ENCODE peak calls at places on chromosomes 4 and X, in six cellular contexts. Q is GM13976, A is transverse colon, Y is Panc1, Z is A549, R is fibroblast of lung. H is an unnamed sample.

GRCh38 chr4:155522201-155522600 is 144.4 kb upstream of the GUCY1A1 start:
- DNase-seq in Q (no peak), A (no peak), Y (no peak), Z (no peak), R (peak), H (no peak)

GRCh38 chrX:153968754-153969124 is 2.9 kb downstream of the HCFC1 start:
- DNase-seq in Q (no peak), A (peak), Y (no peak), Z (no peak), R (no peak), H (no peak)

GRCh38 chrX:15496809-15497208 is 3.7 kb upstream of the PIR start:
- DNase-seq in Q (no peak), A (no peak), Y (no peak), Z (no peak), R (no peak), H (no peak)

GRCh38 chr4:78197947-78198346 is 140.8 kb downstream of the FRAS1 start:
- DNase-seq in Q (no peak), A (no peak), Y (no peak), Z (no peak), R (no peak), H (no peak)

GRCh38 chr4:146235654-146236570 is 21.6 kb downstream of the REELD1 start:
- DNase-seq in Q (no peak), A (no peak), Y (no peak), Z (no peak), R (no peak), H (no peak)

GRCh38 chrX:131895002-131895401 is 128.1 kb upstream of the STK26 start:
- DNase-seq in Q (no peak), A (no peak), Y (no peak), Z (no peak), R (peak), H (no peak)

GRCh38 chr4:86181585-86181984 is 178.3 kb downstream of the MAPK10 start:
- DNase-seq in Q (no peak), A (no peak), Y (no peak), Z (peak), R (no peak), H (no peak)

GRCh38 chr4:58611012-58611411 is 1500.8 kb upstream of the IGFBP7 start:
- DNase-seq in Q (no peak), A (no peak), Y (no peak), Z (no peak), R (no peak), H (no peak)

GRCh38 chr4:24922416-24922815 is 9.6 kb upstream of the CCDC149 start:
- DNase-seq in Q (no peak), A (no peak), Y (no peak), Z (no peak), R (no peak), H (no peak)

GRCh38 chr4:832108-832507 is 6.2 kb upstream of the CPLX1 start:
- DNase-seq in Q (no peak), A (no peak), Y (no peak), Z (no peak), R (no peak), H (no peak)

GRCh38 chrX:135688137-135688536 is 25.3 kb upstream of the CT45A1 start:
- DNase-seq in Q (no peak), A (no peak), Y (no peak), Z (peak), R (no peak), H (no peak)

DNA sequence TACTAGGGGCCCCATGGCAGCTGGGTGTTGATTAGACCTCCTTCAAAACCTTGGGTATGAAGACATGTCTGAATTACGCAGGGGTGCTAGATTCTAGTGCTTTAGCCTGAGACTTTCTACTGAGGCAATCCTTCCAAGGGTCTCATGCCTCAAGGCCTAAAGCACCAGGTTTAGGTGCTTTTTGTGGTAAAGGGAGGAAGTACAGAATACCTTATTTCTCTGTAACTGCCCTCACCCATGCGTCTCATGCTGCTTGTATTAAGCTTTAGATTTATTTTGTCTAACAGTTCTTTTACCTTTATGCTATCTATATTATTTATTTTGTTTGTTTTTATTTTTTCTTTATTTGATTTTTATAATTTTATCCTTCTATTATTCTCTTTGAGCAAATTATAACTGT is 190.2 kb upstream of the GK2 start:
- DNase-seq in Q (no peak), A (no peak), Y (no peak), Z (no peak), R (no peak), H (no peak)
- TF ChIP-seq CTCF in Q (no peak), A (no peak), Y (no peak), Z (no peak), R (no peak), H (no peak)

GRCh38 chr4:170872794-170873193 is 783.0 kb upstream of the AADAT start:
- DNase-seq in Q (no peak), A (no peak), Y (no peak), Z (no peak), R (no peak), H (no peak)

GRCh38 chr4:170875868-170876267 is 786.1 kb upstream of the AADAT start:
- DNase-seq in Q (no peak), A (no peak), Y (no peak), Z (peak), R (no peak), H (no peak)
- TF ChIP-seq CTCF in Q (no peak), A (no peak), Y (no peak), Z (no peak), R (no peak), H (peak)

DNA sequence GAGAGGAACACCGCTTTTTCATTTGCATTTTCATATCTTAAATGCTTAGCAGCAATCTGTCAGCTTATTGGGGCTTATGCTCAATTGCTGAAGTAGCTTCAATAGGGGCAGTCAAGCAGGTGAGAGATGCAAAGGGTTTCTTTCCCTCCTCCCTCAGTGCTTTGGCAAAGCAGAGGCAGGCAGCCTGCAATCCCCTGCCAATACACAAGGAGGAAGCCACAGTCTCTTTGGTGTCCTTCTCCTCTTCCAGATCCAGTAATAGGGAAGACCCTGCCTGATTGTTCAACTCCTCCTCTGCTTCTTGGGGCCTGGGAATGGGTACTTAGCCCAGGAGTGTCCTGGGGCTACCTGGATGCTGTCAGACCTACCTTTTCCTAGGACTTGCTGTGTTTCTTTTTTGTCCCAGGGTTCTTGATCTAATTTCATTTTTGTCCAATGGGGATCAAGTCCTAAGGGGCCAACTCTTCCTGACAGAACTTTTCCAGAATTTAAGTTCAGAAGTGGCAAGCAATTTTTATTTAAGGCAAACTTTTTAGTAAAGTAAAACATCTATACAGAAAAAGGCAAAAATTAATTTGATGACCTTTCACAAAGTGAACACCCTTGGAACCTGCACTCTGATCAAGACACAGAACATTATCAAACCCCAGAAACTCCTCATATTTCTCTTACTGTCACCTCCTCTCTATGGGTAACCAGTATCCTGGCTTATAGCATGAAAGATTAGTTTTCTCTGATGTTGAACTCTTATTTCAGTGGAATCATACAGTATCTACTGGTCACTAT is 260.3 kb downstream of the PPP3CA start:
- DNase-seq in Q (no peak), A (no peak), Y (no peak), Z (peak), R (no peak), H (no peak)
- TF ChIP-seq CTCF in Q (no peak), A (no peak), Y (peak), Z (no peak), R (no peak), H (no peak)

GRCh38 chr4:93199492-93199891 is 629.1 kb upstream of the ATOH1 start:
- DNase-seq in Q (peak), A (no peak), Y (no peak), Z (peak), R (peak), H (peak)
- TF ChIP-seq CTCF in Q (no peak), A (no peak), Y (peak), Z (peak), R (peak), H (peak)

GRCh38 chrX:26445288-26445687 is 229.3 kb downstream of the MAGEB5 start:
- DNase-seq in Q (no peak), A (no peak), Y (no peak), Z (no peak), R (no peak), H (no peak)

GRCh38 chrX:26442340-26442739 is 226.4 kb downstream of the MAGEB5 start:
- DNase-seq in Q (no peak), A (no peak), Y (no peak), Z (peak), R (peak), H (no peak)
- TF ChIP-seq CTCF in Q (peak), A (no peak), Y (peak), Z (no peak), R (peak), H (peak)

GRCh38 chr4:71941001-71941400 is 90.8 kb upstream of the NPFFR2 start:
- DNase-seq in Q (peak), A (peak), Y (no peak), Z (peak), R (no peak), H (peak)
- TF ChIP-seq CTCF in Q (no peak), A (peak), Y (peak), Z (no peak), R (no peak), H (peak)

GRCh38 chr4:55159851-55160250 is 34.5 kb upstream of the KDR start:
- DNase-seq in Q (no peak), A (no peak), Y (no peak), Z (no peak), R (no peak), H (no peak)

GRCh38 chr4:55157559-55158277 is 32.3 kb upstream of the KDR start:
- DNase-seq in Q (no peak), A (no peak), Y (no peak), Z (no peak), R (no peak), H (no peak)

GRCh38 chr4:55161739-55162138 is 36.3 kb upstream of the KDR start:
- DNase-seq in Q (no peak), A (no peak), Y (no peak), Z (no peak), R (no peak), H (no peak)

GRCh38 chr4:55162396-55162795 is 37.0 kb upstream of the KDR start:
- DNase-seq in Q (no peak), A (no peak), Y (no peak), Z (no peak), R (no peak), H (no peak)

DNA sequence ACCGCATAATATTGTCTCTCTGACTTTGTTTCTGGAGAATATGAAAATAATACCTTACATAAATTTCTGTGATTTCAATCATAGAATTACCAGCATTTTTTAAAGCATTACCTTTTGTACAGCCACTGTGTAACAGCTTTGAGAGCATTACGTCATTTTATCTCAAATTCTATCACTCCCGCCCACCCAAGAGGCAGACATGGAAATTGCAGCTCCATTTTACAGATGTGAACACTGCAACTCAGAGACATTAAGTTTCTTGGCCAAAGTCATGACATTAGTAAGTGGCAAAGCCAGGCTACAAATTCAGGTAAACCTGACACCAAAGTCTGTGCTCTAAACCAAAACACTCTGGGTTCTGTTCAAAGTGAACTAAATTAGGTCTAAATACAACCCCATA is 33.6 kb upstream of the KDR start:
- DNase-seq in Q (no peak), A (no peak), Y (no peak), Z (no peak), R (no peak), H (no peak)
- TF ChIP-seq CTCF in Q (no peak), A (no peak), Y (no peak), Z (no peak), R (peak), H (no peak)

GRCh38 chr4:55618546-55619143 is 17.5 kb downstream of the NMU start:
- DNase-seq in Q (no peak), A (no peak), Y (no peak), Z (no peak), R (no peak), H (no peak)
- TF ChIP-seq CTCF in Q (no peak), A (no peak), Y (no peak), Z (no peak), R (no peak), H (no peak)

DNA sequence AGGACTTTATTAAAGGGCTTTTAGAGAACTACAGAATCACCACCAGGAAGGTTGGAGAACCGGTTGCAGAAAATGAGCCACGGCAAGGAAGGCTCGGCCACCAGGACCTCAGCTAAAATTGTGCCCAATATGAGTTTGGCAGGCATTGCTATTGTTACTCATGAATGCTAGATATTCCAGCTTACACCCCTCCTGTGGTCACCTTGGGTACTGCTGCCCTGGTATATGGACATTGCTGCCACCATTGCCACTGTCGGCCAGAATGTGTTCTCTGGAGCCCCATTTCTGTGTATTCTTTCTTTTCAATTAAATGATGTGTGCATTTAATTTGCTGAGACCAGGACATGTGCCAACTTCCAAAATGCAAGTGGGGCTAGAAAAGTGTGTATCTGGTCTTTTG is 626.7 kb upstream of the BOD1L1 start:
- DNase-seq in Q (no peak), A (peak), Y (no peak), Z (peak), R (peak), H (no peak)
- TF ChIP-seq CTCF in Q (peak), A (peak), Y (no peak), Z (no peak), R (peak), H (peak)

GRCh38 chrX:107485019-107485418 is 35.6 kb downstream of the FRMPD3 start:
- DNase-seq in Q (no peak), A (no peak), Y (no peak), Z (no peak), R (no peak), H (no peak)
- TF ChIP-seq CTCF in Q (no peak), A (no peak), Y (peak), Z (no peak), R (no peak), H (no peak)

H was measured in GM13977.